ENCODE peak calls at places on chromosomes 13 and 19, in nine cellular contexts. One of them, this sample, is unnamed.

GRCh38 chr13:94366677-94367076 is 112.8 kb downstream of the DCT start:
- DNase-seq in naive thymus-derived CD8-positive, alpha-beta T cell: no peak
- DNase-seq in sigmoid colon: no peak
- DNase-seq in mesothelial cell of epicardium: no peak
- DNase-seq in NCI-H748 treated with DMSO at 0.1 percent for 48 hours: no peak
- DNase-seq in anterior cingulate cortex: no peak
- DNase-seq in amygdala: no peak
- DNase-seq in stimulated activated CD8-positive, alpha-beta memory T cell treated with anti-CD3 and anti-CD28 coated beads, Interleukin-7, amount 100 ng/mL, for 48 hours: no peak
- DNase-seq in CD4-positive, CD25-positive, alpha-beta regulatory T cell: no peak
- DNase-seq in this sample: no peak

GRCh38 chr19:55347442-55348009 is 7.0 kb downstream of the COX6B2 start:
- DNase-seq in CD4-positive, CD25-positive, alpha-beta regulatory T cell: no peak
- DNase-seq in anterior cingulate cortex: no peak
- DNase-seq in NCI-H748 treated with DMSO at 0.1 percent for 48 hours: no peak
- DNase-seq in naive thymus-derived CD8-positive, alpha-beta T cell: no peak
- DNase-seq in amygdala: no peak
- DNase-seq in stimulated activated CD8-positive, alpha-beta memory T cell treated with anti-CD3 and anti-CD28 coated beads, Interleukin-7, amount 100 ng/mL, for 48 hours: no peak
- DNase-seq in mesothelial cell of epicardium: no peak
- DNase-seq in sigmoid colon: no peak
- DNase-seq in this sample: no peak

GRCh38 chr19:51016798-51017683 is 2.5 kb downstream of the KLK10 start:
- DNase-seq in sigmoid colon: no peak
- DNase-seq in amygdala: peak; percentile 40
- DNase-seq in mesothelial cell of epicardium: no peak
- DNase-seq in naive thymus-derived CD8-positive, alpha-beta T cell: no peak
- DNase-seq in stimulated activated CD8-positive, alpha-beta memory T cell treated with anti-CD3 and anti-CD28 coated beads, Interleukin-7, amount 100 ng/mL, for 48 hours: peak; percentile 19
- DNase-seq in CD4-positive, CD25-positive, alpha-beta regulatory T cell: peak; percentile 56
- DNase-seq in anterior cingulate cortex: peak; percentile 27
- DNase-seq in NCI-H748 treated with DMSO at 0.1 percent for 48 hours: peak; percentile 29
- DNase-seq in this sample: no peak

GRCh38 chr13:36819811-36820140 is 754 bp downstream of the RFXAP start:
- DNase-seq in amygdala: no peak
- DNase-seq in naive thymus-derived CD8-positive, alpha-beta T cell: peak; percentile 3
- DNase-seq in mesothelial cell of epicardium: no peak
- DNase-seq in stimulated activated CD8-positive, alpha-beta memory T cell treated with anti-CD3 and anti-CD28 coated beads, Interleukin-7, amount 100 ng/mL, for 48 hours: peak; percentile 21
- DNase-seq in anterior cingulate cortex: no peak
- DNase-seq in CD4-positive, CD25-positive, alpha-beta regulatory T cell: peak; percentile 66
- DNase-seq in sigmoid colon: no peak
- DNase-seq in NCI-H748 treated with DMSO at 0.1 percent for 48 hours: no peak
- DNase-seq in this sample: no peak

GRCh38 chr13:33953781-33954180 is 135.8 kb downstream of the RFC3 start:
- DNase-seq in sigmoid colon: no peak
- DNase-seq in NCI-H748 treated with DMSO at 0.1 percent for 48 hours: no peak
- DNase-seq in stimulated activated CD8-positive, alpha-beta memory T cell treated with anti-CD3 and anti-CD28 coated beads, Interleukin-7, amount 100 ng/mL, for 48 hours: no peak
- DNase-seq in amygdala: no peak
- DNase-seq in CD4-positive, CD25-positive, alpha-beta regulatory T cell: no peak
- DNase-seq in mesothelial cell of epicardium: no peak
- DNase-seq in anterior cingulate cortex: no peak
- DNase-seq in naive thymus-derived CD8-positive, alpha-beta T cell: no peak
- DNase-seq in this sample: no peak

GRCh38 chr19:12952488-12953455 is 4.3 kb downstream of the GADD45GIP1 start:
- DNase-seq in naive thymus-derived CD8-positive, alpha-beta T cell: no peak
- DNase-seq in amygdala: peak; percentile 55
- DNase-seq in NCI-H748 treated with DMSO at 0.1 percent for 48 hours: no peak
- DNase-seq in anterior cingulate cortex: no peak
- DNase-seq in stimulated activated CD8-positive, alpha-beta memory T cell treated with anti-CD3 and anti-CD28 coated beads, Interleukin-7, amount 100 ng/mL, for 48 hours: no peak
- DNase-seq in CD4-positive, CD25-positive, alpha-beta regulatory T cell: no peak
- DNase-seq in mesothelial cell of epicardium: no peak
- DNase-seq in sigmoid colon: no peak
- DNase-seq in this sample: no peak

GRCh38 chr19:48353682-48354081 is 10.1 kb downstream of the TMEM143 start:
- DNase-seq in NCI-H748 treated with DMSO at 0.1 percent for 48 hours: no peak
- DNase-seq in stimulated activated CD8-positive, alpha-beta memory T cell treated with anti-CD3 and anti-CD28 coated beads, Interleukin-7, amount 100 ng/mL, for 48 hours: no peak
- DNase-seq in CD4-positive, CD25-positive, alpha-beta regulatory T cell: no peak
- DNase-seq in anterior cingulate cortex: no peak
- DNase-seq in sigmoid colon: no peak
- DNase-seq in naive thymus-derived CD8-positive, alpha-beta T cell: no peak
- DNase-seq in mesothelial cell of epicardium: no peak
- DNase-seq in amygdala: no peak
- DNase-seq in this sample: no peak

GRCh38 chr13:92913840-92914239 is 312.8 kb upstream of the GPC6 start:
- DNase-seq in CD4-positive, CD25-positive, alpha-beta regulatory T cell: no peak
- DNase-seq in stimulated activated CD8-positive, alpha-beta memory T cell treated with anti-CD3 and anti-CD28 coated beads, Interleukin-7, amount 100 ng/mL, for 48 hours: no peak
- DNase-seq in anterior cingulate cortex: no peak
- DNase-seq in NCI-H748 treated with DMSO at 0.1 percent for 48 hours: no peak
- DNase-seq in sigmoid colon: no peak
- DNase-seq in naive thymus-derived CD8-positive, alpha-beta T cell: no peak
- DNase-seq in amygdala: no peak
- DNase-seq in mesothelial cell of epicardium: no peak
- DNase-seq in this sample: no peak

GRCh38 chr19:53868892-53869804 is 1.5 kb downstream of the MYADM start:
- DNase-seq in CD4-positive, CD25-positive, alpha-beta regulatory T cell: peak; percentile 87
- DNase-seq in stimulated activated CD8-positive, alpha-beta memory T cell treated with anti-CD3 and anti-CD28 coated beads, Interleukin-7, amount 100 ng/mL, for 48 hours: peak; percentile 78
- DNase-seq in NCI-H748 treated with DMSO at 0.1 percent for 48 hours: peak; percentile 40
- DNase-seq in anterior cingulate cortex: peak; percentile 23
- DNase-seq in naive thymus-derived CD8-positive, alpha-beta T cell: peak; percentile 88
- DNase-seq in sigmoid colon: peak; percentile 97
- DNase-seq in amygdala: peak; percentile 63
- DNase-seq in mesothelial cell of epicardium: peak; percentile 83
- DNase-seq in this sample: peak; percentile 90

GRCh38 chr13:73465629-73465974 is 406.8 kb downstream of the KLF5 start:
- DNase-seq in NCI-H748 treated with DMSO at 0.1 percent for 48 hours: no peak
- DNase-seq in anterior cingulate cortex: no peak
- DNase-seq in sigmoid colon: no peak
- DNase-seq in CD4-positive, CD25-positive, alpha-beta regulatory T cell: no peak
- DNase-seq in amygdala: no peak
- DNase-seq in naive thymus-derived CD8-positive, alpha-beta T cell: no peak
- DNase-seq in mesothelial cell of epicardium: no peak
- DNase-seq in stimulated activated CD8-positive, alpha-beta memory T cell treated with anti-CD3 and anti-CD28 coated beads, Interleukin-7, amount 100 ng/mL, for 48 hours: no peak
- DNase-seq in this sample: no peak

GRCh38 chr13:110711778-110712070 is 1.8 kb upstream of the ING1 start:
- DNase-seq in NCI-H748 treated with DMSO at 0.1 percent for 48 hours: no peak
- DNase-seq in mesothelial cell of epicardium: no peak
- DNase-seq in stimulated activated CD8-positive, alpha-beta memory T cell treated with anti-CD3 and anti-CD28 coated beads, Interleukin-7, amount 100 ng/mL, for 48 hours: no peak
- DNase-seq in sigmoid colon: no peak
- DNase-seq in amygdala: no peak
- DNase-seq in CD4-positive, CD25-positive, alpha-beta regulatory T cell: peak; percentile 28
- DNase-seq in naive thymus-derived CD8-positive, alpha-beta T cell: no peak
- DNase-seq in anterior cingulate cortex: no peak
- DNase-seq in this sample: no peak

GRCh38 chr19:45403781-45404556 is 900 bp downstream of the PPP1R13L start:
- DNase-seq in naive thymus-derived CD8-positive, alpha-beta T cell: peak; percentile 66
- DNase-seq in anterior cingulate cortex: no peak
- DNase-seq in NCI-H748 treated with DMSO at 0.1 percent for 48 hours: peak; percentile 64
- DNase-seq in amygdala: no peak
- DNase-seq in stimulated activated CD8-positive, alpha-beta memory T cell treated with anti-CD3 and anti-CD28 coated beads, Interleukin-7, amount 100 ng/mL, for 48 hours: peak; percentile 37
- DNase-seq in sigmoid colon: peak; percentile 73
- DNase-seq in mesothelial cell of epicardium: no peak
- DNase-seq in CD4-positive, CD25-positive, alpha-beta regulatory T cell: peak; percentile 80
- DNase-seq in this sample: peak; percentile 60

GRCh38 chr19:1627194-1627593 is 21.9 kb upstream of the UQCR11 start:
- DNase-seq in stimulated activated CD8-positive, alpha-beta memory T cell treated with anti-CD3 and anti-CD28 coated beads, Interleukin-7, amount 100 ng/mL, for 48 hours: no peak
- DNase-seq in amygdala: no peak
- DNase-seq in mesothelial cell of epicardium: no peak
- DNase-seq in sigmoid colon: no peak
- DNase-seq in anterior cingulate cortex: no peak
- DNase-seq in naive thymus-derived CD8-positive, alpha-beta T cell: no peak
- DNase-seq in NCI-H748 treated with DMSO at 0.1 percent for 48 hours: no peak
- DNase-seq in CD4-positive, CD25-positive, alpha-beta regulatory T cell: no peak
- DNase-seq in this sample: no peak

GRCh38 chr13:91540157-91540736 is 141.8 kb downstream of the GPC5 start:
- DNase-seq in sigmoid colon: no peak
- DNase-seq in anterior cingulate cortex: no peak
- DNase-seq in NCI-H748 treated with DMSO at 0.1 percent for 48 hours: no peak
- DNase-seq in naive thymus-derived CD8-positive, alpha-beta T cell: no peak
- DNase-seq in CD4-positive, CD25-positive, alpha-beta regulatory T cell: no peak
- DNase-seq in amygdala: no peak
- DNase-seq in stimulated activated CD8-positive, alpha-beta memory T cell treated with anti-CD3 and anti-CD28 coated beads, Interleukin-7, amount 100 ng/mL, for 48 hours: no peak
- DNase-seq in mesothelial cell of epicardium: no peak
- DNase-seq in this sample: no peak

GRCh38 chr13:72849571-72849970 is 67.6 kb downstream of the PIBF1 start:
- DNase-seq in mesothelial cell of epicardium: no peak
- DNase-seq in stimulated activated CD8-positive, alpha-beta memory T cell treated with anti-CD3 and anti-CD28 coated beads, Interleukin-7, amount 100 ng/mL, for 48 hours: no peak
- DNase-seq in NCI-H748 treated with DMSO at 0.1 percent for 48 hours: no peak
- DNase-seq in naive thymus-derived CD8-positive, alpha-beta T cell: no peak
- DNase-seq in sigmoid colon: no peak
- DNase-seq in amygdala: no peak
- DNase-seq in anterior cingulate cortex: no peak
- DNase-seq in CD4-positive, CD25-positive, alpha-beta regulatory T cell: no peak
- DNase-seq in this sample: no peak

GRCh38 chr19:10417598-10418280 is 2.6 kb upstream of the PDE4A start:
- DNase-seq in naive thymus-derived CD8-positive, alpha-beta T cell: no peak
- DNase-seq in sigmoid colon: no peak
- DNase-seq in amygdala: no peak
- DNase-seq in anterior cingulate cortex: no peak
- DNase-seq in CD4-positive, CD25-positive, alpha-beta regulatory T cell: no peak
- DNase-seq in mesothelial cell of epicardium: no peak
- DNase-seq in stimulated activated CD8-positive, alpha-beta memory T cell treated with anti-CD3 and anti-CD28 coated beads, Interleukin-7, amount 100 ng/mL, for 48 hours: no peak
- DNase-seq in NCI-H748 treated with DMSO at 0.1 percent for 48 hours: no peak
- DNase-seq in this sample: no peak

GRCh38 chr13:111156421-111156820 is 41.3 kb downstream of the ARHGEF7 start:
- DNase-seq in NCI-H748 treated with DMSO at 0.1 percent for 48 hours: no peak
- DNase-seq in sigmoid colon: no peak
- DNase-seq in amygdala: no peak
- DNase-seq in mesothelial cell of epicardium: no peak
- DNase-seq in naive thymus-derived CD8-positive, alpha-beta T cell: no peak
- DNase-seq in anterior cingulate cortex: no peak
- DNase-seq in stimulated activated CD8-positive, alpha-beta memory T cell treated with anti-CD3 and anti-CD28 coated beads, Interleukin-7, amount 100 ng/mL, for 48 hours: no peak
- DNase-seq in CD4-positive, CD25-positive, alpha-beta regulatory T cell: no peak
- DNase-seq in this sample: no peak

GRCh38 chr13:25738342-25738771 is 313.5 kb downstream of the SHISA2 start:
- DNase-seq in stimulated activated CD8-positive, alpha-beta memory T cell treated with anti-CD3 and anti-CD28 coated beads, Interleukin-7, amount 100 ng/mL, for 48 hours: no peak
- DNase-seq in anterior cingulate cortex: no peak
- DNase-seq in mesothelial cell of epicardium: no peak
- DNase-seq in naive thymus-derived CD8-positive, alpha-beta T cell: no peak
- DNase-seq in CD4-positive, CD25-positive, alpha-beta regulatory T cell: no peak
- DNase-seq in sigmoid colon: no peak
- DNase-seq in amygdala: no peak
- DNase-seq in NCI-H748 treated with DMSO at 0.1 percent for 48 hours: peak; percentile 96
- DNase-seq in this sample: no peak

GRCh38 chr13:110537116-110537515 is 24.4 kb downstream of the RAB20 start:
- DNase-seq in mesothelial cell of epicardium: no peak
- DNase-seq in amygdala: no peak
- DNase-seq in stimulated activated CD8-positive, alpha-beta memory T cell treated with anti-CD3 and anti-CD28 coated beads, Interleukin-7, amount 100 ng/mL, for 48 hours: no peak
- DNase-seq in NCI-H748 treated with DMSO at 0.1 percent for 48 hours: no peak
- DNase-seq in sigmoid colon: peak; percentile 50
- DNase-seq in CD4-positive, CD25-positive, alpha-beta regulatory T cell: no peak
- DNase-seq in anterior cingulate cortex: no peak
- DNase-seq in naive thymus-derived CD8-positive, alpha-beta T cell: no peak
- DNase-seq in this sample: no peak

GRCh38 chr13:32731576-32731975 is 145.3 kb downstream of the PDS5B start:
- DNase-seq in sigmoid colon: no peak
- DNase-seq in mesothelial cell of epicardium: no peak
- DNase-seq in anterior cingulate cortex: no peak
- DNase-seq in amygdala: no peak
- DNase-seq in CD4-positive, CD25-positive, alpha-beta regulatory T cell: no peak
- DNase-seq in naive thymus-derived CD8-positive, alpha-beta T cell: no peak
- DNase-seq in NCI-H748 treated with DMSO at 0.1 percent for 48 hours: no peak
- DNase-seq in stimulated activated CD8-positive, alpha-beta memory T cell treated with anti-CD3 and anti-CD28 coated beads, Interleukin-7, amount 100 ng/mL, for 48 hours: no peak
- DNase-seq in this sample: no peak

GRCh38 chr19:13057147-13057572 is 45.5 kb downstream of the LYL1 start:
- DNase-seq in anterior cingulate cortex: no peak
- DNase-seq in CD4-positive, CD25-positive, alpha-beta regulatory T cell: no peak
- DNase-seq in naive thymus-derived CD8-positive, alpha-beta T cell: no peak
- DNase-seq in stimulated activated CD8-positive, alpha-beta memory T cell treated with anti-CD3 and anti-CD28 coated beads, Interleukin-7, amount 100 ng/mL, for 48 hours: no peak
- DNase-seq in sigmoid colon: no peak
- DNase-seq in NCI-H748 treated with DMSO at 0.1 percent for 48 hours: peak; percentile 61
- DNase-seq in amygdala: no peak
- DNase-seq in mesothelial cell of epicardium: no peak
- DNase-seq in this sample: no peak

GRCh38 chr19:9323557-9323918 is 441 bp upstream of the ZNF559 start:
- DNase-seq in naive thymus-derived CD8-positive, alpha-beta T cell: peak; percentile 43
- DNase-seq in NCI-H748 treated with DMSO at 0.1 percent for 48 hours: peak; percentile 58
- DNase-seq in sigmoid colon: peak; percentile 85
- DNase-seq in stimulated activated CD8-positive, alpha-beta memory T cell treated with anti-CD3 and anti-CD28 coated beads, Interleukin-7, amount 100 ng/mL, for 48 hours: no peak
- DNase-seq in mesothelial cell of epicardium: no peak
- DNase-seq in CD4-positive, CD25-positive, alpha-beta regulatory T cell: peak; percentile 74
- DNase-seq in amygdala: peak; percentile 73
- DNase-seq in anterior cingulate cortex: peak; percentile 72
- DNase-seq in this sample: no peak

GRCh38 chr13:94677799-94678198 is 34.5 kb downstream of the SOX21 start:
- DNase-seq in amygdala: no peak
- DNase-seq in sigmoid colon: no peak
- DNase-seq in mesothelial cell of epicardium: no peak
- DNase-seq in anterior cingulate cortex: no peak
- DNase-seq in naive thymus-derived CD8-positive, alpha-beta T cell: no peak
- DNase-seq in CD4-positive, CD25-positive, alpha-beta regulatory T cell: no peak
- DNase-seq in stimulated activated CD8-positive, alpha-beta memory T cell treated with anti-CD3 and anti-CD28 coated beads, Interleukin-7, amount 100 ng/mL, for 48 hours: no peak
- DNase-seq in NCI-H748 treated with DMSO at 0.1 percent for 48 hours: no peak
- DNase-seq in this sample: no peak

GRCh38 chr13:111597041-111598017 is 276.9 kb downstream of the TEX29 start:
- DNase-seq in mesothelial cell of epicardium: no peak
- DNase-seq in anterior cingulate cortex: no peak
- DNase-seq in CD4-positive, CD25-positive, alpha-beta regulatory T cell: no peak
- DNase-seq in NCI-H748 treated with DMSO at 0.1 percent for 48 hours: peak; percentile 37
- DNase-seq in stimulated activated CD8-positive, alpha-beta memory T cell treated with anti-CD3 and anti-CD28 coated beads, Interleukin-7, amount 100 ng/mL, for 48 hours: no peak
- DNase-seq in amygdala: no peak
- DNase-seq in sigmoid colon: no peak
- DNase-seq in naive thymus-derived CD8-positive, alpha-beta T cell: no peak
- DNase-seq in this sample: no peak

This sample was measured in naive B cell.